ENCODE peak calls at places on chromosomes 7 and 10, in six cellular contexts. N is hepatocyte, R is right atrium auricular region, X is HCT116, M is thoracic aorta, D is H9. O is an unnamed sample.

GRCh38 chr7:16318989-16319915 is 102.1 kb downstream of the CRPPA start:
- DNase-seq in N (no peak), R (no peak), X (peak; percentile 81), M (no peak), D (no peak), O (no peak)

GRCh38 chr10:16856567-16856966 is 39.3 kb upstream of the RSU1 start:
- DNase-seq in N (no peak), R (no peak), X (no peak), M (no peak), D (no peak), O (no peak)

GRCh38 chr7:36456548-36456947 is 66.9 kb downstream of the ANLN start:
- DNase-seq in N (no peak), R (no peak), X (no peak), M (no peak), D (no peak), O (no peak)

GRCh38 chr10:24793648-24794379 is 70.1 kb upstream of the ARHGAP21 start:
- DNase-seq in N (no peak), R (no peak), X (no peak), M (no peak), D (no peak), O (no peak)

GRCh38 chr7:44381494-44382220 is 56.3 kb upstream of the CAMK2B start:
- DNase-seq in N (no peak), R (peak; percentile 53), X (no peak), M (no peak), D (peak; percentile 20), O (peak; percentile 87)

GRCh38 chr7:147858421-147858820 is 732.1 kb upstream of the C7orf33 start:
- DNase-seq in N (no peak), R (no peak), X (no peak), M (no peak), D (no peak), O (no peak)

GRCh38 chr7:14507617-14508016 is 394.9 kb downstream of the DGKB start:
- DNase-seq in N (no peak), R (no peak), X (no peak), M (no peak), D (no peak), O (no peak)

GRCh38 chr10:28155726-28156125 is 147.1 kb downstream of the MPP7 start:
- DNase-seq in N (no peak), R (no peak), X (no peak), M (no peak), D (no peak), O (no peak)

GRCh38 chr7:69567790-69568189 is 30.5 kb upstream of the AUTS2 start:
- DNase-seq in N (no peak), R (no peak), X (no peak), M (no peak), D (no peak), O (no peak)

GRCh38 chr10:22710139-22710745 is 4.1 kb downstream of the PIP4K2A start:
- DNase-seq in N (no peak), R (no peak), X (no peak), M (no peak), D (no peak), O (no peak)
- H3K27ac ChIP-seq in N (no peak overlapping the region), R (no peak overlapping the region), X (no peak overlapping the region), M (peak overlapping the region; percentile 86), D (no peak overlapping the region), O (no peak overlapping the region)

GRCh38 chr10:4174197-4174596 is 389.2 kb upstream of the KLF6 start:
- DNase-seq in N (no peak), R (no peak), X (no peak), M (no peak), D (peak; percentile 68), O (no peak)
- TF ChIP-seq CTCF in N (no peak), R (peak; percentile 20), X (peak; percentile 66), M (no peak), D (peak; percentile 65), O (no peak)

GRCh38 chr7:4725014-4725951 is 43.2 kb downstream of the FOXK1 start:
- DNase-seq in N (no peak), R (peak; percentile 90), X (no peak), M (peak; percentile 67), D (no peak), O (no peak)
- H3K27ac ChIP-seq in N (peak overlapping the region; percentile 85), R (peak overlapping the region; percentile 82), X (no peak overlapping the region), M (peak overlapping the region; percentile 96), D (no peak overlapping the region), O (peak overlapping the region; percentile 96)

GRCh38 chr10:7532723-7533498 is 122.1 kb upstream of the SFMBT2 start:
- DNase-seq in N (no peak), R (no peak), X (no peak), M (no peak), D (peak; percentile 41), O (no peak)

GRCh38 chr10:7526017-7526400 is 115.2 kb upstream of the SFMBT2 start:
- DNase-seq in N (no peak), R (no peak), X (no peak), M (no peak), D (peak; percentile 56), O (no peak)

GRCh38 chr10:7525314-7526016 is 114.6 kb upstream of the SFMBT2 start:
- DNase-seq in N (peak; percentile 88), R (no peak), X (peak; percentile 51), M (no peak), D (peak; percentile 47), O (no peak)

GRCh38 chr10:7527468-7527867 is 116.6 kb upstream of the SFMBT2 start:
- DNase-seq in N (no peak), R (no peak), X (no peak), M (no peak), D (no peak), O (no peak)

DNA sequence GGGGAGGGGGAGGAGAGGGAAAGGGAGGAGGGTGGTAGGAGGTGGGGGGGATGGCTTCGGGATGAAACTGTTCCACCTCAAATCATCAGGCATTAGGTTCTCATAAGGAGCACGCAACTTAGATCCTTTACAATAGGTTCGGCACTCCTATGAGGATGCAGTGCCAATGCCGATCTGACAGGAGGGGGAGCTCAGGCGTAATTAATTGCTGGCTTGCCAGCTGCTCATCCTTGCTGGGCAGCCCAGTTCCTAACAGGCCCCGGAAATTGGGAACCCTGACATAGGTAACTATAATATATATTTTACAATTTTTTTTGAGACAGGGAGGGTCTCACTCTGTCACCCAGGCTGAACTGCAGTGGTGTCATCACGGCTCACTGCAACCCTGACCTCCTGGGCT is 118.8 kb upstream of the SFMBT2 start:
- DNase-seq in N (peak; percentile 51), R (no peak), X (peak; percentile 4), M (no peak), D (peak; percentile 59), O (no peak)
- TF ChIP-seq CTCF in N (peak; percentile 58), R (peak; percentile 70), X (peak; percentile 29), M (no peak), D (peak; percentile 72), O (no peak)

DNA sequence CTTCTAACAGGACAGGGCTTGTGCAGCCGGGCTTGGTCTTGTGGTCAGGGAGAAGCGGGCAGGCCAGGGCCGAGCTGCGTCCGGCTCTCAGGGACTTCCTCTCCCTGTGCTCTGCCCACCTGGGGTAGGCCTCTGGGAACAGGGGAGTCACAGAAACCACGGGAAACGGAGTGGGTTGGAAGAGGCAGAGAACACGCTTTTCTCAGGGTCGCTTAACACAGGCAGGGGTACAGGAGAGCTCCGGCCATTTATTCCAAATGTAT is 30.6 kb downstream of the AMZ1 start:
- DNase-seq in N (no peak), R (no peak), X (no peak), M (no peak), D (no peak), O (no peak)
- H3K27ac ChIP-seq in N (no peak overlapping the region), R (no peak overlapping the region), X (no peak overlapping the region), M (no peak overlapping the region), D (no peak overlapping the region), O (no peak overlapping the region)

GRCh38 chr10:9853405-9854010 is 1164.2 kb upstream of the CELF2 start:
- DNase-seq in N (no peak), R (no peak), X (no peak), M (no peak), D (no peak), O (no peak)
- TF ChIP-seq CTCF in N (no peak), R (peak; percentile 34), X (no peak), M (no peak), D (no peak), O (no peak)

DNA sequence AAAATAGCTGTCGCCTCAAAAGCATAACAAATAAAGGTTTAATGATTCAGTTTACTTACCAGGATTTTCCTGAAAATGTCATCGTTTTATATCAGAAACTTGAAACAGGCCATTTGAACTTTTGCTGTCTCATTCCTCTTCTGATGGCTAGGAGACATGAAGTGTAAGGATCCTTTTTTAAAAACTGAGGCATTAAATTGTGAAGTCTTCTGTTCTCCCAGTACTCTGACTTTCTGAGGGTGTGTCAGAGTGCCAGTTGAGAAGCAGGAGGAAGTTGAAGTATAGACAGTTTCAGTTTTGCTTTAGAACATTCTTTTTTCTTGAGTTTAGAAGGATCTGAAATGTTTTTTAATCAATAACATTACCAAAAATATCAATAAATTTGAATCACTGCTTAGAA is at the start of gene SAMD9L:
- DNase-seq in N (no peak), R (no peak), X (no peak), M (no peak), D (no peak), O (no peak)
- H3K27ac ChIP-seq in N (no peak within 1 kb of the TSS), R (peak within 1 kb of the TSS; percentile 46), X (no peak within 1 kb of the TSS), M (peak within 1 kb of the TSS; percentile 45), D (no peak within 1 kb of the TSS), O (peak within 1 kb of the TSS; percentile 35)

DNA sequence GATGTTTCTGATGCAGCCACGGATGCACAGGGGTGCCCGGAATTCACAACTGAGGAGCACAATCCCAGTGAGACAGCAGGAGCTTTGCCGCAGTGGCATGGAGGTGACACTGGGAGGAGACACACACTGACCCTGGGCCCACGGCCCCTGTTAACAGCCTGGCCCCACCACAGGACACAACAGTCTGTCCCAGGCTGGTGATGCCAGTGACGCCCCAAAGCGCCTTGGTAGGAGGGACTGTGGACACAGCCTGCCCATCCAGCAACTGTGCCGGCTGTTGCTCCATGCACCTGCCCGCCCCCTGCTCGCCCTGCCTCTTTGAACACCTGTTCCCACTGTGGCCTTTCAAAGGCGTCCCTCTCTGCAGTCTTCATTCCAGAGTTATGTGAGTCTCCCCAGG is 49.8 kb downstream of the KLF6 start:
- DNase-seq in N (no peak), R (peak; percentile 54), X (no peak), M (no peak), D (peak; percentile 62), O (no peak)
- TF ChIP-seq CTCF in N (no peak), R (peak; percentile 32), X (no peak), M (no peak), D (peak; percentile 58), O (no peak)

O was measured in vagina.